ENCODE peak calls at places on chromosomes 6 and 20, in four cellular contexts. A is CMK, W is brain microvascular endothelial cell, C is H9. R is an unnamed sample.

GRCh38 chr6:117418320-117418719 is 7.4 kb downstream of the ROS1 start:
- DNase-seq in A (no peak), W (no peak), C (no peak), R (no peak)

GRCh38 chr6:140051521-140052455 is 677.3 kb upstream of the CITED2 start:
- DNase-seq in A (no peak), W (peak), C (no peak), R (no peak)

GRCh38 chr6:42406296-42407280 is 45.1 kb downstream of the TRERF1 start:
- DNase-seq in A (no peak), W (peak), C (no peak), R (no peak)

GRCh38 chr6:97705568-97705967 is 422.6 kb upstream of the MMS22L start:
- DNase-seq in A (no peak), W (no peak), C (peak), R (peak)

GRCh38 chr6:21070620-21071019 is 522.9 kb upstream of the SOX4 start:
- DNase-seq in A (no peak), W (no peak), C (no peak), R (no peak)

GRCh38 chr6:36720251-36721141 is 22.9 kb downstream of the RAB44 start:
- DNase-seq in A (no peak), W (no peak), C (no peak), R (no peak)

GRCh38 chr6:10363911-10364310 is 51.0 kb downstream of the TFAP2A start:
- DNase-seq in A (no peak), W (no peak), C (no peak), R (no peak)

GRCh38 chr20:54069501-54069971 is 858 bp downstream of the BCAS1 start:
- DNase-seq in A (no peak), W (no peak), C (peak), R (no peak)

GRCh38 chr6:1395941-1396908 is 6.8 kb downstream of the FOXF2 start:
- DNase-seq in A (no peak), W (no peak), C (no peak), R (no peak)

GRCh38 chr6:124661231-124661630 is 301.0 kb upstream of the RNF217 start:
- DNase-seq in A (no peak), W (no peak), C (peak), R (peak)

GRCh38 chr20:10603971-10604864 is 69.6 kb downstream of the JAG1 start:
- DNase-seq in A (no peak), W (peak), C (no peak), R (no peak)

GRCh38 chr6:24117016-24117415 is 9.0 kb upstream of the NRSN1 start:
- DNase-seq in A (no peak), W (no peak), C (no peak), R (no peak)

GRCh38 chr6:34383171-34383631 is 9.3 kb downstream of the NUDT3 start:
- DNase-seq in A (no peak), W (peak), C (no peak), R (no peak)

GRCh38 chr20:37042986-37043972 is 52.5 kb downstream of the RBL1 start:
- DNase-seq in A (no peak), W (no peak), C (no peak), R (no peak)

GRCh38 chr6:62746968-62747367 is 460.9 kb upstream of the KHDRBS2 start:
- DNase-seq in A (no peak), W (no peak), C (no peak), R (no peak)

GRCh38 chr6:63094947-63095346 is 116.3 kb upstream of the FKBP1C start:
- DNase-seq in A (no peak), W (no peak), C (no peak), R (no peak)

GRCh38 chr20:38345643-38346042 is 639 bp upstream of the LBP start:
- DNase-seq in A (no peak), W (no peak), C (no peak), R (no peak)

GRCh38 chr6:43770417-43771209 is 602 bp downstream of the VEGFA start:
- DNase-seq in A (no peak), W (peak), C (no peak), R (no peak)

GRCh38 chr6:108432792-108433191 is 127.9 kb upstream of the FOXO3 start:
- DNase-seq in A (no peak), W (no peak), C (no peak), R (no peak)

GRCh38 chr20:11267131-11267761 is 593.4 kb upstream of the JAG1 start:
- DNase-seq in A (no peak), W (peak), C (peak), R (peak)

GRCh38 chr6:85390775-85391174 is 59.1 kb upstream of the NT5E start:
- DNase-seq in A (no peak), W (no peak), C (no peak), R (no peak)

GRCh38 chr6:132798820-132799538 is 542 bp upstream of the SLC18B1 start:
- DNase-seq in A (no peak), W (peak), C (peak), R (no peak)

GRCh38 chr6:42896178-42896719 is 16.8 kb downstream of the RPL7L1 start:
- DNase-seq in A (no peak), W (no peak), C (no peak), R (no peak)

GRCh38 chr20:54062812-54063280 is 7.5 kb downstream of the BCAS1 start:
- DNase-seq in A (no peak), W (peak), C (no peak), R (no peak)

GRCh38 chr6:116218172-116218633 is 35.7 kb downstream of the TSPYL4 start:
- DNase-seq in A (no peak), W (no peak), C (no peak), R (no peak)

GRCh38 chr6:87756858-87757257 is 54.8 kb upstream of the AKIRIN2 start:
- DNase-seq in A (peak), W (peak), C (no peak), R (no peak)

GRCh38 chr6:112149719-112150263 is 62.4 kb downstream of the FAM229B start:
- DNase-seq in A (no peak), W (no peak), C (no peak), R (no peak)

GRCh38 chr20:61668064-61668463 is 397.6 kb downstream of the TAF4 start:
- DNase-seq in A (no peak), W (no peak), C (no peak), R (no peak)

GRCh38 chr6:125203395-125203794 is 49.8 kb downstream of the TPD52L1 start:
- DNase-seq in A (no peak), W (no peak), C (no peak), R (no peak)

GRCh38 chr6:134464690-134465411 is 146.9 kb upstream of the SGK1 start:
- DNase-seq in A (no peak), W (peak), C (no peak), R (no peak)

GRCh38 chr6:148747493-148748160 is 797 bp downstream of the UST start:
- DNase-seq in A (no peak), W (peak), C (peak), R (no peak)

R was measured in iPS DF 19.7.